ENCODE peak calls at places on chromosomes 7 and 10, in eight cellular contexts. C is activated CD4-positive, alpha-beta T cell treated with anti-CD3 and anti-CD28 coated beads, Interleukin-2, amount 50 U/mL, for 4 hours; E is H4; H is effector memory CD4-positive, alpha-beta T cell; V is HT-29; P is Ammon's horn; S is NCI-H1417; M is thoracic aorta. F is an unnamed sample.

GRCh38 chr10:30751678-30752331 is 122.3 kb upstream of the LYZL2 start:
- DNase-seq in C (peak), E (no peak), H (peak), V (peak), P (peak), S (peak), M (no peak), F (peak)

GRCh38 chr10:102394079-102394800 is 1.3 kb upstream of the NFKB2 start:
- DNase-seq in C (peak), E (peak), H (peak), V (peak), P (peak), S (peak), M (peak), F (peak)

GRCh38 chr7:82054544-82054943 is 284.7 kb upstream of the HGF start:
- DNase-seq in C (no peak), E (no peak), H (no peak), V (no peak), P (no peak), S (no peak), M (no peak), F (no peak)

GRCh38 chr10:101843032-101843991 is at the start of gene KCNIP2:
- DNase-seq in C (peak), E (no peak), H (peak), V (no peak), P (peak), S (peak), M (no peak), F (peak)

GRCh38 chr10:60009316-60009715 is 103.0 kb upstream of the CCDC6 start:
- DNase-seq in C (no peak), E (no peak), H (no peak), V (no peak), P (no peak), S (no peak), M (no peak), F (no peak)

GRCh38 chr7:90320801-90321494 is at the start of gene FAM237B:
- DNase-seq in C (no peak), E (no peak), H (no peak), V (no peak), P (no peak), S (no peak), M (no peak), F (no peak)

GRCh38 chr10:48800283-48800675 is 115.6 kb downstream of the WDFY4 start:
- DNase-seq in C (no peak), E (no peak), H (no peak), V (no peak), P (peak), S (no peak), M (no peak), F (no peak)

GRCh38 chr10:123970207-123970926 is 78.8 kb upstream of the CPXM2 start:
- DNase-seq in C (no peak), E (no peak), H (no peak), V (no peak), P (no peak), S (peak), M (no peak), F (no peak)

GRCh38 chr7:47634273-47634672 is 52.4 kb upstream of the TNS3 start:
- DNase-seq in C (no peak), E (no peak), H (no peak), V (no peak), P (no peak), S (no peak), M (no peak), F (no peak)

GRCh38 chr10:92755725-92756124 is 66.0 kb downstream of the HHEX start:
- DNase-seq in C (no peak), E (no peak), H (no peak), V (no peak), P (no peak), S (no peak), M (no peak), F (no peak)

GRCh38 chr10:30056281-30056680 is 3.1 kb downstream of the JCAD start:
- DNase-seq in C (no peak), E (no peak), H (no peak), V (peak), P (no peak), S (no peak), M (no peak), F (no peak)

GRCh38 chr10:73907841-73908517 is 3.0 kb upstream of the PLAU start:
- DNase-seq in C (no peak), E (peak), H (no peak), V (no peak), P (peak), S (no peak), M (no peak), F (no peak)

GRCh38 chr10:130757271-130757670 is 554.2 kb downstream of the TCERG1L start:
- DNase-seq in C (no peak), E (no peak), H (no peak), V (no peak), P (no peak), S (no peak), M (no peak), F (no peak)

GRCh38 chr7:69949195-69949594 is 350.9 kb downstream of the AUTS2 start:
- DNase-seq in C (no peak), E (no peak), H (no peak), V (no peak), P (no peak), S (no peak), M (no peak), F (no peak)

GRCh38 chr7:148911626-148912025 is 27.5 kb upstream of the EZH2 start:
- DNase-seq in C (no peak), E (no peak), H (no peak), V (no peak), P (no peak), S (no peak), M (no peak), F (no peak)

GRCh38 chr10:8051109-8051781 is 3.2 kb upstream of the GATA3 start:
- DNase-seq in C (no peak), E (no peak), H (no peak), V (no peak), P (no peak), S (no peak), M (no peak), F (no peak)

GRCh38 chr10:116138897-116139296 is 134.1 kb downstream of the GFRA1 start:
- DNase-seq in C (no peak), E (no peak), H (no peak), V (no peak), P (no peak), S (peak), M (no peak), F (no peak)

GRCh38 chr10:121702351-121703320 is 104.4 kb upstream of the FGFR2 start:
- DNase-seq in C (no peak), E (no peak), H (no peak), V (no peak), P (no peak), S (no peak), M (no peak), F (no peak)

GRCh38 chr10:21145751-21146445 is 248.8 kb upstream of the NEBL start:
- DNase-seq in C (no peak), E (no peak), H (no peak), V (no peak), P (peak), S (no peak), M (no peak), F (no peak)

GRCh38 chr10:118447478-118447877 is 105.4 kb upstream of the FAM204A start:
- DNase-seq in C (no peak), E (peak), H (no peak), V (no peak), P (peak), S (no peak), M (no peak), F (no peak)

GRCh38 chr7:57425969-57426628 is 23.9 kb upstream of the ZNF716 start:
- DNase-seq in C (no peak), E (no peak), H (no peak), V (no peak), P (no peak), S (no peak), M (no peak), F (no peak)

GRCh38 chr10:27035163-27035562 is 65.1 kb downstream of the ANKRD26 start:
- DNase-seq in C (no peak), E (no peak), H (no peak), V (no peak), P (no peak), S (no peak), M (no peak), F (no peak)

GRCh38 chr7:74371381-74372059 is 82.2 kb upstream of the GTF2IRD1 start:
- DNase-seq in C (no peak), E (no peak), H (no peak), V (peak), P (peak), S (peak), M (no peak), F (peak)

GRCh38 chr7:121547341-121548092 is 151.4 kb upstream of the FAM3C start:
- DNase-seq in C (no peak), E (peak), H (no peak), V (peak), P (peak), S (peak), M (no peak), F (peak)

GRCh38 chr7:86313842-86314241 is 329.9 kb upstream of the GRM3 start:
- DNase-seq in C (no peak), E (no peak), H (no peak), V (no peak), P (no peak), S (no peak), M (no peak), F (no peak)

GRCh38 chr7:11841657-11842056 is 9.7 kb upstream of the THSD7A start:
- DNase-seq in C (no peak), E (no peak), H (no peak), V (no peak), P (no peak), S (no peak), M (no peak), F (no peak)

GRCh38 chr7:42677751-42678231 is 234.1 kb downstream of the C7orf25 start:
- DNase-seq in C (no peak), E (peak), H (no peak), V (no peak), P (no peak), S (no peak), M (no peak), F (no peak)

GRCh38 chr7:28354601-28355062 is 57.7 kb upstream of the CREB5 start:
- DNase-seq in C (no peak), E (peak), H (no peak), V (no peak), P (no peak), S (peak), M (no peak), F (no peak)

GRCh38 chr10:50310560-50311174 is 59.4 kb upstream of the ASAH2 start:
- DNase-seq in C (no peak), E (peak), H (no peak), V (peak), P (no peak), S (no peak), M (no peak), F (peak)

GRCh38 chr7:71896535-71896934 is 515.6 kb downstream of the CALN1 start:
- DNase-seq in C (no peak), E (no peak), H (no peak), V (no peak), P (no peak), S (no peak), M (no peak), F (peak)

GRCh38 chr7:45331563-45331962 is 174.0 kb downstream of the RAMP3 start:
- DNase-seq in C (no peak), E (no peak), H (no peak), V (no peak), P (no peak), S (no peak), M (no peak), F (no peak)

GRCh38 chr7:28203498-28204240 is 23.1 kb upstream of the JAZF1 start:
- DNase-seq in C (no peak), E (no peak), H (no peak), V (no peak), P (no peak), S (no peak), M (no peak), F (no peak)

GRCh38 chr7:100503350-100503735 is 19.6 kb downstream of the NYAP1 start:
- DNase-seq in C (no peak), E (peak), H (no peak), V (no peak), P (no peak), S (no peak), M (no peak), F (no peak)

GRCh38 chr10:66625709-66626590 is 299.9 kb upstream of the LRRTM3 start:
- DNase-seq in C (no peak), E (no peak), H (no peak), V (no peak), P (no peak), S (no peak), M (no peak), F (no peak)

GRCh38 chr7:69504733-69505132 is 93.5 kb upstream of the AUTS2 start:
- DNase-seq in C (no peak), E (no peak), H (no peak), V (no peak), P (no peak), S (no peak), M (no peak), F (no peak)

GRCh38 chr7:36941359-36941758 is 217.1 kb upstream of the AOAH start:
- DNase-seq in C (no peak), E (no peak), H (no peak), V (no peak), P (no peak), S (no peak), M (no peak), F (no peak)

F was measured in SK-MEL-5.